ENCODE peak calls at places on chromosomes 1 and 21, in five cellular contexts. One of them, this sample, is unnamed.

GRCh38 chr1:112713466-112714312 is 1.4 kb downstream of the PPM1J start:
- DNase-seq in thoracic aorta: no peak
- DNase-seq in tibial nerve: no peak
- DNase-seq in CD4-positive, alpha-beta memory T cell: no peak
- DNase-seq in colonic mucosa: no peak
- DNase-seq in this sample: no peak

GRCh38 chr1:111032295-111032897 is 68.7 kb upstream of the LRIF1 start:
- DNase-seq in thoracic aorta: no peak
- DNase-seq in tibial nerve: peak; percentile 47
- DNase-seq in CD4-positive, alpha-beta memory T cell: no peak
- DNase-seq in colonic mucosa: peak; percentile 33
- DNase-seq in this sample: peak; percentile 51

GRCh38 chr1:224809137-224809536 is 120.3 kb upstream of the DNAH14 start:
- DNase-seq in thoracic aorta: no peak
- DNase-seq in tibial nerve: no peak
- DNase-seq in CD4-positive, alpha-beta memory T cell: no peak
- DNase-seq in colonic mucosa: no peak
- DNase-seq in this sample: no peak

GRCh38 chr1:243882276-243882675 is 32.2 kb upstream of the AKT3 start:
- DNase-seq in thoracic aorta: no peak
- DNase-seq in tibial nerve: no peak
- DNase-seq in CD4-positive, alpha-beta memory T cell: no peak
- DNase-seq in colonic mucosa: no peak
- DNase-seq in this sample: no peak

GRCh38 chr1:160860840-160861505 is 1.7 kb downstream of the CD244 start:
- DNase-seq in thoracic aorta: no peak
- DNase-seq in tibial nerve: no peak
- DNase-seq in CD4-positive, alpha-beta memory T cell: no peak
- DNase-seq in colonic mucosa: no peak
- DNase-seq in this sample: no peak

GRCh38 chr1:58621375-58621774 is 44.3 kb upstream of the TACSTD2 start:
- DNase-seq in thoracic aorta: no peak
- DNase-seq in tibial nerve: no peak
- DNase-seq in CD4-positive, alpha-beta memory T cell: no peak
- DNase-seq in colonic mucosa: no peak
- DNase-seq in this sample: no peak

GRCh38 chr1:159188375-159188788 is 16.3 kb upstream of the ACKR1 start:
- DNase-seq in thoracic aorta: no peak
- DNase-seq in tibial nerve: peak; percentile 35
- DNase-seq in CD4-positive, alpha-beta memory T cell: no peak
- DNase-seq in colonic mucosa: peak; percentile 28
- DNase-seq in this sample: no peak

GRCh38 chr1:36339215-36339614 is 15.8 kb upstream of the EVA1B start:
- DNase-seq in thoracic aorta: no peak
- DNase-seq in tibial nerve: no peak
- DNase-seq in CD4-positive, alpha-beta memory T cell: no peak
- DNase-seq in colonic mucosa: no peak
- DNase-seq in this sample: no peak

GRCh38 chr1:149848811-149849210 is 50.6 kb upstream of the BOLA1 start:
- DNase-seq in thoracic aorta: no peak
- DNase-seq in tibial nerve: peak; percentile 3
- DNase-seq in CD4-positive, alpha-beta memory T cell: no peak
- DNase-seq in colonic mucosa: no peak
- DNase-seq in this sample: no peak

GRCh38 chr1:12314328-12314903 is 84.6 kb downstream of the VPS13D start:
- DNase-seq in thoracic aorta: no peak
- DNase-seq in tibial nerve: no peak
- DNase-seq in CD4-positive, alpha-beta memory T cell: no peak
- DNase-seq in colonic mucosa: no peak
- DNase-seq in this sample: no peak

GRCh38 chr1:228140724-228141081 is 624 bp downstream of the GUK1 start:
- DNase-seq in thoracic aorta: no peak
- DNase-seq in tibial nerve: no peak
- DNase-seq in CD4-positive, alpha-beta memory T cell: no peak
- DNase-seq in colonic mucosa: no peak
- DNase-seq in this sample: no peak

GRCh38 chr21:37927711-37928110 is 11.5 kb upstream of the KCNJ6 start:
- DNase-seq in thoracic aorta: no peak
- DNase-seq in tibial nerve: no peak
- DNase-seq in CD4-positive, alpha-beta memory T cell: no peak
- DNase-seq in colonic mucosa: no peak
- DNase-seq in this sample: no peak

GRCh38 chr1:101484896-101485412 is 248.1 kb downstream of the S1PR1 start:
- DNase-seq in thoracic aorta: no peak
- DNase-seq in tibial nerve: no peak
- DNase-seq in CD4-positive, alpha-beta memory T cell: no peak
- DNase-seq in colonic mucosa: no peak
- DNase-seq in this sample: no peak

GRCh38 chr1:67604778-67605177 is 80.2 kb upstream of the GADD45A start:
- DNase-seq in thoracic aorta: no peak
- DNase-seq in tibial nerve: no peak
- DNase-seq in CD4-positive, alpha-beta memory T cell: no peak
- DNase-seq in colonic mucosa: no peak
- DNase-seq in this sample: no peak

GRCh38 chr1:219296916-219297315 is 123.2 kb downstream of the LYPLAL1 start:
- DNase-seq in thoracic aorta: no peak
- DNase-seq in tibial nerve: no peak
- DNase-seq in CD4-positive, alpha-beta memory T cell: no peak
- DNase-seq in colonic mucosa: no peak
- DNase-seq in this sample: no peak

GRCh38 chr21:38768385-38769071 is 37.2 kb upstream of the ETS2 start:
- DNase-seq in thoracic aorta: peak; percentile 37
- DNase-seq in tibial nerve: no peak
- DNase-seq in CD4-positive, alpha-beta memory T cell: peak; percentile 46
- DNase-seq in colonic mucosa: no peak
- DNase-seq in this sample: no peak

GRCh38 chr1:210698661-210699060 is 370.0 kb downstream of the HHAT start:
- DNase-seq in thoracic aorta: no peak
- DNase-seq in tibial nerve: no peak
- DNase-seq in CD4-positive, alpha-beta memory T cell: no peak
- DNase-seq in colonic mucosa: no peak
- DNase-seq in this sample: no peak

GRCh38 chr1:162404550-162405160 is 7.3 kb downstream of the SH2D1B start:
- DNase-seq in thoracic aorta: no peak
- DNase-seq in tibial nerve: no peak
- DNase-seq in CD4-positive, alpha-beta memory T cell: no peak
- DNase-seq in colonic mucosa: no peak
- DNase-seq in this sample: no peak

GRCh38 chr21:30269803-30270530 is 12.8 kb downstream of the KRTAP24-1 start:
- DNase-seq in thoracic aorta: no peak
- DNase-seq in tibial nerve: no peak
- DNase-seq in CD4-positive, alpha-beta memory T cell: no peak
- DNase-seq in colonic mucosa: no peak
- DNase-seq in this sample: no peak

GRCh38 chr1:111591946-111592345 is 27.6 kb upstream of the RAP1A start:
- DNase-seq in thoracic aorta: no peak
- DNase-seq in tibial nerve: no peak
- DNase-seq in CD4-positive, alpha-beta memory T cell: no peak
- DNase-seq in colonic mucosa: no peak
- DNase-seq in this sample: no peak

GRCh38 chr1:231021540-231022031 is 18.5 kb downstream of the FAM89A start:
- DNase-seq in thoracic aorta: no peak
- DNase-seq in tibial nerve: no peak
- DNase-seq in CD4-positive, alpha-beta memory T cell: no peak
- DNase-seq in colonic mucosa: no peak
- DNase-seq in this sample: no peak

GRCh38 chr1:97740891-97741290 is 179.9 kb downstream of the DPYD start:
- DNase-seq in thoracic aorta: no peak
- DNase-seq in tibial nerve: no peak
- DNase-seq in CD4-positive, alpha-beta memory T cell: peak; percentile 16
- DNase-seq in colonic mucosa: no peak
- DNase-seq in this sample: no peak

GRCh38 chr1:84300991-84301758 is at the start of gene SAMD13:
- DNase-seq in thoracic aorta: peak; percentile 30
- DNase-seq in tibial nerve: peak; percentile 80
- DNase-seq in CD4-positive, alpha-beta memory T cell: peak; percentile 51
- DNase-seq in colonic mucosa: peak; percentile 95
- DNase-seq in this sample: no peak

GRCh38 chr1:24343412-24344089 is 24.4 kb downstream of the GRHL3 start:
- DNase-seq in thoracic aorta: no peak
- DNase-seq in tibial nerve: no peak
- DNase-seq in CD4-positive, alpha-beta memory T cell: no peak
- DNase-seq in colonic mucosa: no peak
- DNase-seq in this sample: no peak

GRCh38 chr1:118339431-118340146 is 154.6 kb upstream of the SPAG17 start:
- DNase-seq in thoracic aorta: no peak
- DNase-seq in tibial nerve: no peak
- DNase-seq in CD4-positive, alpha-beta memory T cell: no peak
- DNase-seq in colonic mucosa: no peak
- DNase-seq in this sample: no peak

GRCh38 chr21:46253610-46254124 is 25.1 kb upstream of the LSS start:
- DNase-seq in thoracic aorta: no peak
- DNase-seq in tibial nerve: no peak
- DNase-seq in CD4-positive, alpha-beta memory T cell: peak; percentile 81
- DNase-seq in colonic mucosa: no peak
- DNase-seq in this sample: peak; percentile 60

GRCh38 chr1:87983841-87984240 is 655.2 kb downstream of the LMO4 start:
- DNase-seq in thoracic aorta: no peak
- DNase-seq in tibial nerve: no peak
- DNase-seq in CD4-positive, alpha-beta memory T cell: no peak
- DNase-seq in colonic mucosa: no peak
- DNase-seq in this sample: no peak

GRCh38 chr1:174242856-174243255 is 83.5 kb downstream of the RABGAP1L start:
- DNase-seq in thoracic aorta: no peak
- DNase-seq in tibial nerve: no peak
- DNase-seq in CD4-positive, alpha-beta memory T cell: no peak
- DNase-seq in colonic mucosa: no peak
- DNase-seq in this sample: no peak

GRCh38 chr1:44067258-44068250 is 36.3 kb upstream of the SLC6A9 start:
- DNase-seq in thoracic aorta: no peak
- DNase-seq in tibial nerve: no peak
- DNase-seq in CD4-positive, alpha-beta memory T cell: no peak
- DNase-seq in colonic mucosa: no peak
- DNase-seq in this sample: no peak

GRCh38 chr1:208215393-208215792 is 28.8 kb downstream of the PLXNA2 start:
- DNase-seq in thoracic aorta: no peak
- DNase-seq in tibial nerve: no peak
- DNase-seq in CD4-positive, alpha-beta memory T cell: no peak
- DNase-seq in colonic mucosa: no peak
- DNase-seq in this sample: no peak

GRCh38 chr1:55869050-55869449 is 653.9 kb upstream of the USP24 start:
- DNase-seq in thoracic aorta: peak; percentile 36
- DNase-seq in tibial nerve: peak; percentile 11
- DNase-seq in CD4-positive, alpha-beta memory T cell: no peak
- DNase-seq in colonic mucosa: no peak
- DNase-seq in this sample: no peak

GRCh38 chr1:113223546-113223945 is 150.5 kb downstream of the LRIG2 start:
- DNase-seq in thoracic aorta: no peak
- DNase-seq in tibial nerve: peak; percentile 21
- DNase-seq in CD4-positive, alpha-beta memory T cell: no peak
- DNase-seq in colonic mucosa: no peak
- DNase-seq in this sample: no peak

GRCh38 chr1:151976868-151977267 is 16.8 kb downstream of the S100A10 start:
- DNase-seq in thoracic aorta: no peak
- DNase-seq in tibial nerve: no peak
- DNase-seq in CD4-positive, alpha-beta memory T cell: no peak
- DNase-seq in colonic mucosa: peak; percentile 60
- DNase-seq in this sample: no peak

GRCh38 chr1:2998503-2999100 is 22.7 kb upstream of the ACTRT2 start:
- DNase-seq in thoracic aorta: no peak
- DNase-seq in tibial nerve: no peak
- DNase-seq in CD4-positive, alpha-beta memory T cell: no peak
- DNase-seq in colonic mucosa: no peak
- DNase-seq in this sample: no peak

GRCh38 chr1:178537445-178538090 is 24.7 kb downstream of the TEX35 start:
- DNase-seq in thoracic aorta: no peak
- DNase-seq in tibial nerve: no peak
- DNase-seq in CD4-positive, alpha-beta memory T cell: no peak
- DNase-seq in colonic mucosa: peak; percentile 63
- DNase-seq in this sample: no peak
- H3K27ac ChIP-seq in thoracic aorta: no peak overlapping the region
- H3K27ac ChIP-seq in tibial nerve: peak overlapping the region; percentile 52
- H3K27ac ChIP-seq in CD4-positive, alpha-beta memory T cell: no peak overlapping the region
- H3K27ac ChIP-seq in colonic mucosa: peak overlapping the region; percentile 76
- H3K27ac ChIP-seq in this sample: no peak overlapping the region

DNA sequence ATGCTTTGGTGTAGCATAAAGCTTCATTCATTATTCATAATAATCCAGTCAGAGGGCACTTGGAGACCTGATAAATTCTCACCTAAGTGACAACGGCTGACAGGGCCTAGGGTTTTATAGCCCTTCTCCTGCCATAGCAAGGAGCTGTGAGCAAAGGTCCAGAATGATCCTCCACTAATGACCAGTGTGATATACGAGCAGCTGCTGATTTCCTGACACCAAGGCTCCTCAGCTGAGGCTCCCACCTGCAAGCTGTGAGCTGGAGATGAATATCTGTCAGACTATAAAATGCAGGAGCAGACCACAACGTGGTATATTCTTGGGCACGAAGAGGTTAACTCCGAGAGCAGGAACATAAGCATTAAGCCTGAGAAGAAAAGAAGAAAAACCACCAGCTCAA is 148.8 kb downstream of the ATP6V1G3 start:
- DNase-seq in thoracic aorta: no peak
- DNase-seq in tibial nerve: no peak
- DNase-seq in CD4-positive, alpha-beta memory T cell: no peak
- DNase-seq in colonic mucosa: no peak
- DNase-seq in this sample: no peak
- H3K4me3 ChIP-seq in thoracic aorta: no peak overlapping the region
- H3K4me3 ChIP-seq in tibial nerve: no peak overlapping the region
- H3K4me3 ChIP-seq in CD4-positive, alpha-beta memory T cell: no peak overlapping the region
- H3K4me3 ChIP-seq in colonic mucosa: no peak overlapping the region
- H3K4me3 ChIP-seq in this sample: no peak overlapping the region

DNA sequence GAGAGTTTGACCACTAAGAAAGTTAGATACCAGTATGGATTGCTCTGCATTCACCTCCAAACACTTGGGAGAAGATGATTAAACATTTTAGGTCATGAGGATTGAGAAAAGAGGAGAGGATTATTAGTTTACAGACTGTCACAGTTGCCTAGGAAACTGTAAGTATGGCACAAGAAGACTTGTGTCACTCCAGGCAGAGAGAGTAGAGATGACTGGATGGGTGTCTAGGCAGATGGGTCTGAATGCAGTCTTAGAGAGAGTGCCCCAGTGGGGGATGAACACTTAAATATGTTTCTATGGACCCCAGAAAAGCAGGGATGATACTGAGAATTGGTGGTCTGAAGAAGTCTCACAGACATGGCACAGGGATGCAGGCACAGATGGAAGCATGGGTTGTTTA is 477.6 kb upstream of the B3GALT2 start:
- DNase-seq in thoracic aorta: no peak
- DNase-seq in tibial nerve: no peak
- DNase-seq in CD4-positive, alpha-beta memory T cell: no peak
- DNase-seq in colonic mucosa: no peak
- DNase-seq in this sample: no peak
- H3K27ac ChIP-seq in thoracic aorta: no peak overlapping the region
- H3K27ac ChIP-seq in tibial nerve: no peak overlapping the region
- H3K27ac ChIP-seq in CD4-positive, alpha-beta memory T cell: no peak overlapping the region
- H3K27ac ChIP-seq in colonic mucosa: no peak overlapping the region
- H3K27ac ChIP-seq in this sample: no peak overlapping the region

GRCh38 chr21:22438428-22439086 is 1440.3 kb downstream of the NCAM2 start:
- DNase-seq in thoracic aorta: no peak
- DNase-seq in tibial nerve: no peak
- DNase-seq in CD4-positive, alpha-beta memory T cell: no peak
- DNase-seq in colonic mucosa: no peak
- DNase-seq in this sample: no peak
- H3K4me3 ChIP-seq in thoracic aorta: no peak overlapping the region
- H3K4me3 ChIP-seq in tibial nerve: no peak overlapping the region
- H3K4me3 ChIP-seq in CD4-positive, alpha-beta memory T cell: no peak overlapping the region
- H3K4me3 ChIP-seq in colonic mucosa: no peak overlapping the region
- H3K4me3 ChIP-seq in this sample: no peak overlapping the region

This sample was measured in CD8-positive, alpha-beta memory T cell.